ENCODE peak calls at places on chromosomes 3 and 15, in eight cellular contexts. R is testis; B is stimulated activated naive B cell treated with anti-CD40 and anti-IgM and Interleukin-4, amounts not matched to agents 10 μg/mL and 1 μg/mL and 100 μg/mL, for 72 hours; P is substantia nigra; Z is activated naive CD4-positive, alpha-beta T cell; J is NCI-H524; A is T-helper 9 cell; X is HEK293T. O is an unnamed sample.

GRCh38 chr3:148254402-148254801 is 443.3 kb upstream of the AGTR1 start:
- DNase-seq in R (no peak), B (no peak), P (no peak), Z (no peak), J (no peak), A (no peak), X (no peak), O (no peak)

GRCh38 chr3:177611781-177612389 is 414.6 kb upstream of the TBL1XR1 start:
- DNase-seq in R (no peak), B (no peak), P (no peak), Z (no peak), J (no peak), A (no peak), X (no peak), O (no peak)

GRCh38 chr3:136547293-136547692 is 204.9 kb downstream of the STAG1 start:
- DNase-seq in R (no peak), B (no peak), P (no peak), Z (no peak), J (no peak), A (no peak), X (no peak), O (no peak)

GRCh38 chr3:58025824-58026579 is 17.8 kb downstream of the FLNB start:
- DNase-seq in R (no peak), B (no peak), P (no peak), Z (no peak), J (peak), A (no peak), X (no peak), O (no peak)

GRCh38 chr3:150462108-150462507 is 54.0 kb downstream of the TSC22D2 start:
- DNase-seq in R (no peak), B (no peak), P (no peak), Z (no peak), J (no peak), A (no peak), X (no peak), O (no peak)

GRCh38 chr3:167684389-167684993 is 30.7 kb upstream of the WDR49 start:
- DNase-seq in R (peak), B (peak), P (no peak), Z (no peak), J (peak), A (peak), X (peak), O (peak)

GRCh38 chr15:89756897-89757296 is 5.8 kb upstream of the MESP1 start:
- DNase-seq in R (no peak), B (no peak), P (no peak), Z (no peak), J (no peak), A (no peak), X (no peak), O (no peak)

GRCh38 chr3:15206662-15207576 is 873 bp downstream of the CAPN7 start:
- DNase-seq in R (peak), B (no peak), P (no peak), Z (no peak), J (no peak), A (no peak), X (peak), O (peak)

GRCh38 chr15:40357723-40358491 is at the start of gene DISP2:
- DNase-seq in R (peak), B (peak), P (peak), Z (peak), J (peak), A (peak), X (peak), O (peak)

GRCh38 chr3:138271189-138271794 is 58.4 kb downstream of the NME9 start:
- DNase-seq in R (no peak), B (no peak), P (no peak), Z (no peak), J (no peak), A (no peak), X (no peak), O (no peak)

GRCh38 chr15:58505581-58505980 is 73.8 kb downstream of the LIPC start:
- DNase-seq in R (no peak), B (no peak), P (no peak), Z (no peak), J (no peak), A (no peak), X (no peak), O (no peak)

GRCh38 chr3:151155409-151156128 is 47.4 kb downstream of the GPR171 start:
- DNase-seq in R (no peak), B (no peak), P (no peak), Z (no peak), J (no peak), A (no peak), X (no peak), O (no peak)

GRCh38 chr15:80773792-80774352 is 5.3 kb upstream of the CEMIP start:
- DNase-seq in R (no peak), B (no peak), P (no peak), Z (no peak), J (no peak), A (no peak), X (no peak), O (no peak)

GRCh38 chr3:192494176-192494575 is 233.2 kb downstream of the FGF12 start:
- DNase-seq in R (no peak), B (no peak), P (no peak), Z (no peak), J (no peak), A (no peak), X (no peak), O (no peak)

GRCh38 chr3:8663177-8664061 is 18.8 kb upstream of the SSUH2 start:
- DNase-seq in R (peak), B (no peak), P (no peak), Z (no peak), J (peak), A (no peak), X (peak), O (peak)

GRCh38 chr15:91100561-91101355 is 701 bp downstream of the SV2B start:
- DNase-seq in R (no peak), B (no peak), P (no peak), Z (no peak), J (no peak), A (no peak), X (no peak), O (peak)

GRCh38 chr15:90325677-90326200 is 26.3 kb upstream of the ZNF774 start:
- DNase-seq in R (no peak), B (no peak), P (no peak), Z (no peak), J (no peak), A (no peak), X (no peak), O (no peak)

GRCh38 chr3:157333551-157333991 is 103.1 kb upstream of the PTX3 start:
- DNase-seq in R (no peak), B (no peak), P (no peak), Z (no peak), J (no peak), A (no peak), X (no peak), O (no peak)

GRCh38 chr15:63503739-63504246 is 600 bp upstream of the USP3 start:
- DNase-seq in R (peak), B (peak), P (no peak), Z (peak), J (peak), A (peak), X (no peak), O (peak)

GRCh38 chr3:15330031-15330596 is 2.3 kb downstream of the SH3BP5 start:
- DNase-seq in R (peak), B (no peak), P (no peak), Z (no peak), J (no peak), A (no peak), X (peak), O (no peak)

GRCh38 chr3:192727032-192727847 is at the start of gene FGF12:
- DNase-seq in R (peak), B (no peak), P (peak), Z (no peak), J (peak), A (no peak), X (peak), O (peak)

GRCh38 chr15:85318048-85318731 is 62.2 kb upstream of the AKAP13 start:
- DNase-seq in R (no peak), B (peak), P (no peak), Z (no peak), J (no peak), A (no peak), X (no peak), O (no peak)

GRCh38 chr3:42769477-42770131 is 3.4 kb downstream of the CCDC13 start:
- DNase-seq in R (no peak), B (no peak), P (no peak), Z (no peak), J (no peak), A (no peak), X (no peak), O (no peak)

GRCh38 chr3:87125116-87125515 is 102.0 kb upstream of the CHMP2B start:
- DNase-seq in R (no peak), B (no peak), P (no peak), Z (no peak), J (no peak), A (no peak), X (no peak), O (no peak)

GRCh38 chr3:184417619-184418327 is 37.9 kb downstream of the CHRD start:
- DNase-seq in R (peak), B (peak), P (peak), Z (peak), J (peak), A (peak), X (peak), O (peak)

GRCh38 chr3:78976200-78976599 is 791.6 kb downstream of the ROBO1 start:
- DNase-seq in R (no peak), B (no peak), P (no peak), Z (no peak), J (peak), A (no peak), X (no peak), O (no peak)

GRCh38 chr15:36805278-36805677 is 225.9 kb downstream of the CDIN1 start:
- DNase-seq in R (no peak), B (no peak), P (no peak), Z (no peak), J (no peak), A (no peak), X (no peak), O (no peak)

GRCh38 chr3:149967067-149967685 is 3.5 kb downstream of the PFN2 start:
- DNase-seq in R (no peak), B (no peak), P (no peak), Z (no peak), J (no peak), A (no peak), X (no peak), O (no peak)

GRCh38 chr3:40387001-40387894 is at the start of gene ENTPD3:
- DNase-seq in R (no peak), B (no peak), P (no peak), Z (no peak), J (no peak), A (peak), X (no peak), O (peak)

GRCh38 chr3:71389911-71390573 is 193.5 kb downstream of the FOXP1 start:
- DNase-seq in R (peak), B (no peak), P (no peak), Z (peak), J (no peak), A (no peak), X (no peak), O (peak)

O was measured in endodermal cell.